ENCODE peak calls at places on chromosomes 13 and 19, in six cellular contexts. E is mammary epithelial cell, Q is H1, O is tibial nerve, Z is ovary, L is left ventricle myocardium inferior. X is an unnamed sample.

GRCh38 chr19:10503002-10503789 is at the start of gene KEAP1:
- DNase-seq in E (no peak), Q (peak), O (no peak), Z (peak), L (peak), X (peak)

GRCh38 chr13:80341098-80341701 is at the start of gene SPRY2:
- DNase-seq in E (peak), Q (peak), O (peak), Z (peak), L (peak), X (peak)

GRCh38 chr13:67258482-67258881 is 28.3 kb upstream of the PCDH9 start:
- DNase-seq in E (peak), Q (peak), O (no peak), Z (no peak), L (no peak), X (peak)

GRCh38 chr13:111589992-111590391 is 269.6 kb downstream of the TEX29 start:
- DNase-seq in E (no peak), Q (no peak), O (no peak), Z (no peak), L (no peak), X (no peak)

GRCh38 chr13:61777902-61778301 is 362.3 kb upstream of the PCDH20 start:
- DNase-seq in E (no peak), Q (no peak), O (no peak), Z (no peak), L (no peak), X (no peak)

GRCh38 chr19:31351212-31352193 is 2.3 kb upstream of the TSHZ3 start:
- DNase-seq in E (peak), Q (peak), O (no peak), Z (peak), L (peak), X (no peak)

GRCh38 chr13:23899555-23899954 is 2.3 kb upstream of the C1QTNF9B start:
- DNase-seq in E (peak), Q (no peak), O (no peak), Z (peak), L (no peak), X (peak)

GRCh38 chr13:91031508-91031907 is 316.0 kb upstream of the MIR17HG start:
- DNase-seq in E (no peak), Q (no peak), O (no peak), Z (no peak), L (no peak), X (no peak)

GRCh38 chr19:36688058-36688457 is 646 bp downstream of the ZNF567 start:
- DNase-seq in E (no peak), Q (no peak), O (no peak), Z (no peak), L (no peak), X (no peak)

GRCh38 chr19:32873560-32873959 is 4.0 kb upstream of the SLC7A9 start:
- DNase-seq in E (no peak), Q (peak), O (no peak), Z (no peak), L (no peak), X (no peak)

GRCh38 chr13:24165746-24166145 is 5.2 kb downstream of the SPATA13 start:
- DNase-seq in E (no peak), Q (no peak), O (no peak), Z (no peak), L (no peak), X (no peak)

GRCh38 chr19:42965204-42965603 is 28.2 kb upstream of the PSG7 start:
- DNase-seq in E (peak), Q (no peak), O (no peak), Z (no peak), L (no peak), X (no peak)

GRCh38 chr19:2039082-2039958 is 11.7 kb downstream of the MKNK2 start:
- DNase-seq in E (no peak), Q (peak), O (no peak), Z (peak), L (no peak), X (no peak)

GRCh38 chr19:55688422-55689218 is 13.6 kb downstream of the EPN1 start:
- DNase-seq in E (no peak), Q (no peak), O (no peak), Z (peak), L (peak), X (no peak)

GRCh38 chr19:1856698-1857603 is 6.4 kb downstream of the KLF16 start:
- DNase-seq in E (peak), Q (peak), O (peak), Z (peak), L (peak), X (peak)

GRCh38 chr13:62799038-62799535 is 1383.4 kb upstream of the PCDH20 start:
- DNase-seq in E (no peak), Q (no peak), O (no peak), Z (no peak), L (no peak), X (no peak)

GRCh38 chr13:74129500-74130144 is 4.6 kb downstream of the KLF12 start:
- DNase-seq in E (peak), Q (no peak), O (no peak), Z (no peak), L (peak), X (peak)

GRCh38 chr19:14102102-14102696 is 11.6 kb upstream of the SAMD1 start:
- DNase-seq in E (peak), Q (no peak), O (no peak), Z (no peak), L (no peak), X (no peak)

GRCh38 chr19:3184847-3185481 is 766 bp upstream of the NCLN start:
- DNase-seq in E (no peak), Q (no peak), O (peak), Z (peak), L (peak), X (no peak)

GRCh38 chr19:39413903-39414608 is 1.6 kb downstream of the PLEKHG2 start:
- DNase-seq in E (no peak), Q (peak), O (no peak), Z (peak), L (no peak), X (no peak)

GRCh38 chr13:21033866-21034601 is 27.4 kb downstream of the LATS2 start:
- DNase-seq in E (peak), Q (no peak), O (no peak), Z (no peak), L (no peak), X (peak)

GRCh38 chr19:14614099-14614412 is 31.2 kb downstream of the CLEC17A start:
- DNase-seq in E (no peak), Q (no peak), O (no peak), Z (no peak), L (no peak), X (no peak)

GRCh38 chr13:46593403-46593802 is 40.4 kb downstream of the LRCH1 start:
- DNase-seq in E (no peak), Q (no peak), O (no peak), Z (no peak), L (no peak), X (no peak)

GRCh38 chr13:114259974-114260373 is 21.4 kb upstream of the UPF3A start:
- DNase-seq in E (no peak), Q (no peak), O (no peak), Z (no peak), L (no peak), X (no peak)

DNA sequence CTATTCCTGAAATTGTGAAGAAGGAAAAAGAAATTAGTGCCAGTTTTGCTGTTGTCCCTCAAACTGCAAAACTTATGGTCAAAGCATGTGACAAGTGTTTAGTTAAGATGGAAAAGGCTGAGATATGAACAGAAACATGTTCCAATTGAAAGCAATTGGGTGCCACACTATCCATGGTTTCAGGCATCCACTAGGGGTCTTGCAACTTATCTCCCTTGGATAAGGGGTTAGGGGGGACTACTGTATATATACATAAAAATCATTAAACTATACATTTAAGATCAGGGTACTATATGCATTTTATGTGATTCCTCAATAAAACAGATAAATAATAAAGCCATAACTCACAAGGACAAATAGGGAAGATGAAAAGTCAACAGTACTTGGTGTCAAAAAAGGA is 8.3 kb downstream of the SPART start:
- DNase-seq in E (no peak), Q (no peak), O (no peak), Z (no peak), L (no peak), X (no peak)
- TF ChIP-seq CTCF in E (no peak), Q (no peak), O (no peak), Z (no peak), L (no peak), X (no peak)

DNA sequence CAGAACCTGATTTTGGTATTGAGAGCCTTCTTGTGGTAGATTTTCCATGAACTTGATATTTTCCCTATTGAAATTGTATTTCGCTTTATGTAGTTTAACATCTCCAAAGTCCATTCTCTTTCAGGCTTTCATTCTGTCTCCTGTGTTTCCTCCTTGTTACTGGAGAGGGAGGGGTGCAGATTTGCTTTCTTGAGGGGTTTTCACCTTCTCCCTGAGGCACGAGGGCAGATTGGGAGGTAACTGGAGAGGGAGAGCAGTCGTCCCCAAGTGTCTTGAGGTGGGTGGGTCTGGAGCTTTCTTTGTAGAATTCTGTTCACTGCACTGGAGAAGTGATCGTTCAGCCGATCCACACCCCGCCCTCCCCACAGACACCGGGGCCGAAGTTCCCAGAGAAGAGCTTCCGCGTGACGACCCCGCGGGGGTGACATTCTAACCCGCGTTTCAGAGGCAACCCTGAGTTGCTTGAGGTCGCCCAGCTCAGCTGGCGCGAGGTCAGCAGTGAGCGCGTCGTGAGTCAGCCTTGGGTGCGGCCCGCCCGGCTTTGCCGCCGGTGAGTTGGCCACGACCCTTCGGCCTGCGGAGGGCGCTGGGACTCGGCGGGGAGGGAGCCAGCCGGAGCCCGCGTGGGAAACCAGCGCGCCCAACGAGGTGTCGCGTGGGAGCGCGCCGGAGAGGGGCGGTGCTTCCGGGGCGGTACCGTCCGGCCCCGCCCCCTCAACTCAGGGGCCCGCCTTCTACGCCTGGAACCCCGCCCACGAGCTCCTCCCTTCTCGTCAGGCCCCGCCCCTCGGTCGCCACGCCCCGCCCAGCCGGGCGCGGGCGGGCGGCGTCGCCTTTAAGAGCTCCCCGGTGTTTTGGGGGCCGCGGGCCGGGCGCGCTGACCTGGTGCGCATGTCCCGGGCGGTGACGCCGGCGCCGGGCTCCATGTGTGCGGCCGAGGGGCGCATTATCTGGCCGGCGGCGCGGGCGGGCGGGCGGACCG is at the start of gene GATAD2A:
- DNase-seq in E (peak), Q (peak), O (peak), Z (peak), L (peak), X (peak)
- TF ChIP-seq CTCF in E (no peak), Q (no peak), O (peak), Z (peak), L (peak), X (no peak)

GRCh38 chr19:18202759-18203407 is 959 bp downstream of the RAB3A start:
- DNase-seq in E (peak), Q (peak), O (no peak), Z (peak), L (no peak), X (no peak)
- TF ChIP-seq CTCF in E (no peak), Q (peak), O (peak), Z (no peak), L (peak), X (peak)

DNA sequence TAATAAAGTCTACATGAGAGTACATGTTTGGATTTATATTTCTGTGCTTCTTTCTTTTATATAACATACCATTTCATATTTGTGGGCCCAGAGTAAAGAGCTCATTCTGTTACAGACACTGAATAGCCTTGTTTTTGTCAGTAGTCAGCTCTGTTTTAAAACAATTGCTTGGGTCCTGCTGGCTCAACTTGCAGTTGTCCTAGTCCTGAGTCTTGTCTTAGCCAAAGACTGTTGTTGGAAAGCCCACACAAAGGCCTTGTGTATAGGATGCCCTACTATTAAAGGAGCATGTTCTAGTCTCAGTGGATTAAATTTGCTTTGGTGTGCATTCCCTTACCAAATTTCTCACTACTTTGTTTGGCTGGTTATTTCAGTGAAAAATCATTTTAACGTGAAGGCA is 3.8 kb upstream of the KCNRG start:
- DNase-seq in E (no peak), Q (no peak), O (no peak), Z (no peak), L (no peak), X (no peak)
- TF ChIP-seq CTCF in E (no peak), Q (no peak), O (no peak), Z (no peak), L (no peak), X (no peak)

GRCh38 chr13:27788271-27788670 is 4.0 kb upstream of the GSX1 start:
- DNase-seq in E (no peak), Q (no peak), O (no peak), Z (no peak), L (no peak), X (no peak)

GRCh38 chr13:27783111-27783510 is 9.2 kb upstream of the GSX1 start:
- DNase-seq in E (no peak), Q (no peak), O (no peak), Z (no peak), L (no peak), X (peak)
- TF ChIP-seq CTCF in E (peak), Q (peak), O (no peak), Z (no peak), L (peak), X (peak)

GRCh38 chr19:50224986-50225747 is 21.7 kb downstream of the MYH14 start:
- DNase-seq in E (no peak), Q (no peak), O (no peak), Z (no peak), L (peak), X (no peak)
- TF ChIP-seq CTCF in E (no peak), Q (no peak), O (no peak), Z (no peak), L (peak), X (no peak)

GRCh38 chr13:65656740-65657329 is 1573.3 kb downstream of the PCDH9 start:
- DNase-seq in E (no peak), Q (no peak), O (no peak), Z (no peak), L (no peak), X (peak)
- TF ChIP-seq CTCF in E (peak), Q (peak), O (peak), Z (no peak), L (peak), X (peak)

GRCh38 chr19:45528149-45528743 is 21.0 kb downstream of the VASP start:
- DNase-seq in E (peak), Q (peak), O (no peak), Z (no peak), L (no peak), X (peak)

GRCh38 chr19:45528744-45529453 is 21.6 kb downstream of the VASP start:
- DNase-seq in E (no peak), Q (peak), O (no peak), Z (no peak), L (no peak), X (peak)

GRCh38 chr19:45526971-45527370 is 19.7 kb downstream of the VASP start:
- DNase-seq in E (no peak), Q (no peak), O (no peak), Z (no peak), L (no peak), X (no peak)

GRCh38 chr19:45526143-45526542 is 18.9 kb downstream of the VASP start:
- DNase-seq in E (peak), Q (peak), O (no peak), Z (peak), L (peak), X (peak)

DNA sequence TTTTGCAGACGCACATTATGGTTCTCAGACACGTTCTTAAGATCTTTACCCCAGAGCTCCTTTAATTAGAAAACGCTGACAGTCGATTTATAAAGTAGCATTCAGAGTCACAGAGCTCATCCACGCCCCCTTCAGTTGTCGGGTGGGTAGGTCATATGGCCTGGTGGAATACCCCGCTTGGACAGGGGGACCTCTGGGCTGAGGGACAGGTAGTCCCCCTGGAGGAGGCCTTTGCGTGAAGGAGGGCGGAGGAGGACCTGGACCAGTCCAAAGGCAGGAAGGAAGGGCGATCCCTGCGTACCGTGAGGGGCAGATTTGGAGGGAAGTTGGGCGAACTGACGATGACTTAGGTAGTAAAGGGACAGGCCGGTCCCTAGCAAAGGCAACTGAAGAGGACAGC is 20.5 kb downstream of the VASP start:
- DNase-seq in E (no peak), Q (no peak), O (no peak), Z (no peak), L (no peak), X (no peak)
- TF ChIP-seq CTCF in E (no peak), Q (peak), O (no peak), Z (no peak), L (no peak), X (no peak)

GRCh38 chr19:35615036-35615435 is 2.5 kb downstream of the HAUS5 start:
- DNase-seq in E (no peak), Q (no peak), O (no peak), Z (no peak), L (no peak), X (no peak)

GRCh38 chr19:35621708-35622107 is 7.1 kb upstream of the RBM42 start:
- DNase-seq in E (no peak), Q (no peak), O (no peak), Z (no peak), L (no peak), X (no peak)

GRCh38 chr19:35620001-35620400 is 7.5 kb downstream of the HAUS5 start:
- DNase-seq in E (no peak), Q (no peak), O (no peak), Z (no peak), L (no peak), X (no peak)

GRCh38 chr19:35619290-35619923 is 6.9 kb downstream of the HAUS5 start:
- DNase-seq in E (no peak), Q (no peak), O (no peak), Z (no peak), L (no peak), X (no peak)

DNA sequence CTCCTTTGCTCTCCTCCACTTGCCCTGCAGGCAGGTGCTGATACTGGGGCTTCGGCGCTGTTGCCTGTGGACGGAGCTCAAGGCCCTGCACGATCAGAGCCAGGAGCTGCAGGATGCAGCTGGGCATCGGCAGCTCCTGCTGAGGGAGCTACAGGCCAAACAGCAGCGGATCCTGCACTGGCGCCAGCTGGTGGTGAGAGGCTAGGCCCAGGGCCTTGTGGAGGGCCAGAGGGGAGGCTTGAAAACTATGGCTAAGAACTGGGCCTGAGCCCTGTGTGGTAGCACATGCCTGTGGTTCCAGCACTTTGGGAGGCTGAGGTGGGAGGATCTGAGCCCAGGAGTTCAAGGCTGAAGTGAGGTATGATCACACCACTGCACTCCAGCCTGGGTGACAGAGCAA is 6.3 kb downstream of the HAUS5 start:
- DNase-seq in E (no peak), Q (peak), O (no peak), Z (no peak), L (no peak), X (no peak)
- TF ChIP-seq CTCF in E (no peak), Q (peak), O (no peak), Z (no peak), L (no peak), X (no peak)

GRCh38 chr19:51296331-51297093 is 14.9 kb upstream of the IGLON5 start:
- DNase-seq in E (no peak), Q (peak), O (no peak), Z (no peak), L (no peak), X (no peak)
- TF ChIP-seq CTCF in E (no peak), Q (peak), O (no peak), Z (no peak), L (no peak), X (no peak)